ENCODE peak calls at places on chromosomes 6 and 20, in five cellular contexts. Y is AG09309; E is colonic mucosa; U is endothelial cell; A is stimulated activated CD8-positive, alpha-beta memory T cell treated with anti-CD3 and anti-CD28 coated beads, Interleukin-2, amount 100 ng/mL, for 1 hour. G is an unnamed sample.

GRCh38 chr20:44024820-44025580 is 110.3 kb downstream of the TOX2 start:
- DNase-seq in Y (no peak), E (no peak), U (no peak), A (no peak), G (no peak)

GRCh38 chr6:16092140-16092539 is 36.7 kb upstream of the MYLIP start:
- DNase-seq in Y (no peak), E (no peak), U (peak), A (no peak), G (no peak)

GRCh38 chr6:129140571-129140970 is 257.6 kb downstream of the LAMA2 start:
- DNase-seq in Y (no peak), E (no peak), U (no peak), A (no peak), G (no peak)

GRCh38 chr20:22414354-22414753 is 170.0 kb downstream of the FOXA2 start:
- DNase-seq in Y (peak), E (no peak), U (no peak), A (no peak), G (no peak)

GRCh38 chr6:131042664-131043063 is 20.4 kb downstream of the EPB41L2 start:
- DNase-seq in Y (no peak), E (no peak), U (no peak), A (no peak), G (no peak)

GRCh38 chr20:1469925-1470571 is 3.4 kb upstream of the NSFL1C start:
- DNase-seq in Y (peak), E (peak), U (peak), A (no peak), G (peak)

GRCh38 chr6:18209539-18210197 is 54.4 kb downstream of the KDM1B start:
- DNase-seq in Y (no peak), E (no peak), U (no peak), A (no peak), G (no peak)

GRCh38 chr20:50328161-50328979 is 137.7 kb downstream of the CEBPB start:
- DNase-seq in Y (no peak), E (no peak), U (no peak), A (no peak), G (no peak)

GRCh38 chr6:149648148-149649145 is at the start of gene KATNA1:
- DNase-seq in Y (no peak), E (peak), U (peak), A (peak), G (peak)

GRCh38 chr20:61924211-61924857 is 141.3 kb downstream of the TAF4 start:
- DNase-seq in Y (no peak), E (no peak), U (no peak), A (no peak), G (no peak)

GRCh38 chr20:31705598-31706597 is 16.8 kb downstream of the BCL2L1 start:
- DNase-seq in Y (no peak), E (no peak), U (no peak), A (no peak), G (no peak)

GRCh38 chr6:139388384-139388783 is 13.9 kb upstream of the CITED2 start:
- DNase-seq in Y (no peak), E (no peak), U (no peak), A (no peak), G (no peak)

GRCh38 chr6:144055121-144055931 is 40.0 kb downstream of the SF3B5 start:
- DNase-seq in Y (no peak), E (no peak), U (no peak), A (no peak), G (no peak)

GRCh38 chr20:50595988-50596693 is 86.0 kb downstream of the PTPN1 start:
- DNase-seq in Y (no peak), E (no peak), U (no peak), A (no peak), G (no peak)

GRCh38 chr6:125753218-125753936 is 3.9 kb downstream of the HEY2 start:
- DNase-seq in Y (no peak), E (no peak), U (no peak), A (no peak), G (no peak)

GRCh38 chr6:166651408-166651807 is 24.4 kb upstream of the RPS6KA2 start:
- DNase-seq in Y (no peak), E (no peak), U (no peak), A (no peak), G (no peak)

GRCh38 chr6:119137194-119138072 is 59.0 kb upstream of the FAM184A start:
- DNase-seq in Y (no peak), E (no peak), U (no peak), A (no peak), G (no peak)

GRCh38 chr20:33647603-33648395 is 14.3 kb upstream of the C20orf144 start:
- DNase-seq in Y (peak), E (no peak), U (no peak), A (no peak), G (peak)

GRCh38 chr6:130118236-130118635 is 99.9 kb downstream of the L3MBTL3 start:
- DNase-seq in Y (no peak), E (no peak), U (no peak), A (no peak), G (no peak)

GRCh38 chr6:143878272-143878760 is 14.0 kb downstream of the ZC2HC1B start:
- DNase-seq in Y (no peak), E (peak), U (no peak), A (no peak), G (no peak)

GRCh38 chr6:7145269-7146078 is 37.7 kb downstream of the RREB1 start:
- DNase-seq in Y (no peak), E (peak), U (no peak), A (no peak), G (peak)

GRCh38 chr6:126550323-126550722 is 210.4 kb downstream of the CENPW start:
- DNase-seq in Y (no peak), E (no peak), U (no peak), A (no peak), G (no peak)

GRCh38 chr6:107539409-107539808 is 49.5 kb downstream of the SOBP start:
- DNase-seq in Y (peak), E (no peak), U (no peak), A (no peak), G (no peak)

GRCh38 chr20:48538856-48539255 is 288.9 kb downstream of the PREX1 start:
- DNase-seq in Y (no peak), E (no peak), U (no peak), A (no peak), G (no peak)

GRCh38 chr6:84344005-84344404 is 116.6 kb upstream of the CEP162 start:
- DNase-seq in Y (no peak), E (no peak), U (no peak), A (no peak), G (no peak)

GRCh38 chr20:20130399-20130798 is 78.1 kb downstream of the CFAP61 start:
- DNase-seq in Y (no peak), E (no peak), U (no peak), A (no peak), G (no peak)

GRCh38 chr6:108661430-108661829 is 100.7 kb downstream of the FOXO3 start:
- DNase-seq in Y (no peak), E (no peak), U (no peak), A (no peak), G (no peak)

GRCh38 chr6:2387445-2387844 is 142.0 kb upstream of the GMDS start:
- DNase-seq in Y (no peak), E (no peak), U (no peak), A (no peak), G (no peak)

GRCh38 chr6:22470454-22471368 is 98.7 kb upstream of the HDGFL1 start:
- DNase-seq in Y (peak), E (peak), U (no peak), A (no peak), G (peak)

GRCh38 chr20:47810686-47811347 is 25.5 kb upstream of the SULF2 start:
- DNase-seq in Y (no peak), E (no peak), U (no peak), A (no peak), G (no peak)

G was measured in stomach.